ENCODE peak calls at places on chromosomes 7 and 10, in ten cellular contexts. O is stomach; M is SK-N-SH; F is GM23338; H is SJSA1; Z is endodermal cell; E is tibial nerve; N is CD8-positive, alpha-beta memory T cell; L is effector memory CD4-positive, alpha-beta T cell; Y is uterus. J is an unnamed sample.

GRCh38 chr10:14623931-14624330 is 150.8 kb downstream of the FAM107B start:
- DNase-seq in L (no peak), M (no peak), O (no peak), Y (no peak), E (no peak), Z (no peak), F (no peak), H (no peak), N (no peak), J (no peak)

GRCh38 chr7:22238354-22239311 is 118.3 kb downstream of the RAPGEF5 start:
- DNase-seq in O (no peak), L (no peak), H (no peak), Z (no peak), E (no peak), F (no peak), N (no peak), Y (no peak), M (no peak), J (no peak)

GRCh38 chr10:70296406-70296899 is 12.6 kb upstream of the NPFFR1 start:
- DNase-seq in Y (peak; percentile 91), F (no peak), O (peak; percentile 71), M (peak; percentile 80), N (no peak), E (peak; percentile 78), H (peak; percentile 72), Z (no peak), L (no peak), J (peak; percentile 91)

GRCh38 chr10:120607016-120607709 is 150.1 kb downstream of the PLPP4 start:
- DNase-seq in M (no peak), E (no peak), N (no peak), Z (no peak), F (no peak), L (no peak), O (no peak), H (no peak), Y (no peak), J (no peak)

GRCh38 chr10:16717617-16718395 is 99.4 kb downstream of the RSU1 start:
- DNase-seq in Y (no peak), N (no peak), O (no peak), H (no peak), M (no peak), F (no peak), E (no peak), Z (no peak), L (no peak), J (no peak)

GRCh38 chr10:78914502-78915330 is 154.1 kb upstream of the ZMIZ1 start:
- DNase-seq in N (no peak), M (no peak), F (no peak), O (peak; percentile 68), Y (peak; percentile 38), H (no peak), L (no peak), E (peak; percentile 27), Z (no peak), J (peak; percentile 43)

GRCh38 chr10:35369049-35369760 is 32.9 kb downstream of the CCNY start:
- DNase-seq in N (no peak), Y (no peak), M (no peak), H (no peak), F (no peak), O (no peak), Z (no peak), E (no peak), L (no peak), J (no peak)

GRCh38 chr7:50306491-50307367 is 2.2 kb downstream of the IKZF1 start:
- DNase-seq in Z (no peak), L (no peak), F (no peak), E (no peak), M (no peak), Y (no peak), H (no peak), O (no peak), N (no peak), J (no peak)

GRCh38 chr10:92690211-92691041 is 671 bp downstream of the HHEX start:
- DNase-seq in F (peak; percentile 52), O (peak; percentile 67), E (no peak), M (peak; percentile 59), H (peak; percentile 76), Y (peak; percentile 50), N (peak; percentile 59), Z (peak; percentile 80), L (peak; percentile 51), J (peak; percentile 52)

GRCh38 chr10:92688927-92689662 is 660 bp upstream of the HHEX start:
- DNase-seq in Z (peak; percentile 87), N (no peak), O (peak; percentile 43), Y (peak; percentile 19), H (peak; percentile 59), L (no peak), E (no peak), F (peak; percentile 70), M (peak; percentile 73), J (no peak)

GRCh38 chr10:92688573-92688926 is 1.2 kb upstream of the HHEX start:
- DNase-seq in H (no peak), E (no peak), O (no peak), Y (no peak), F (no peak), Z (no peak), N (no peak), L (no peak), M (no peak), J (no peak)

GRCh38 chr10:92691042-92691590 is 1.4 kb downstream of the HHEX start:
- DNase-seq in Y (no peak), L (no peak), Z (peak; percentile 67), O (no peak), M (no peak), N (no peak), H (no peak), F (peak; percentile 79), E (no peak), J (peak; percentile 32)

DNA sequence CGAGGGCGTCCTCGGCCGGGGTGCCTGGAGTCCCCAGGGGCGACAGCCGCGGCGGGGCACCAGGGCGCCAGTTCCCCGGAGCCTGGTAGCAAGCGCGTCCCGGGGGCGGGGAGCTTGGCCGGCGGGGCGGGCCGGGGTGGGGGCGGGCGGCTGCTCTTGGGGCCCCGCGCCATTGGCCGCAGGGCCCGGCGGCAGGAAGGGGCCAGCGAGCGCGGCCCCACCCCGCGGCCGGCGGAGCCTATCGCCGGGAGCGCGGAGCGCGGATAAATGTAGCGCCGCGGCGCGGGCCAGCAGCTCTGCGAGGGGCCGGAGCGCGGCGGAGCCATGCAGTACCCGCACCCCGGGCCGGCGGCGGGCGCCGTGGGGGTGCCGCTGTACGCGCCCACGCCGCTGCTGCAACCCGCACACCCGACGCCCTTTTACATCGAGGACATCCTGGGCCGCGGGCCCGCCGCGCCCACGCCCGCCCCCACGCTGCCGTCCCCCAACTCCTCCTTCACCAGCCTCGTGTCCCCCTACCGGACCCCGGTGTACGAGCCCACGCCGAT is at the start of gene HHEX:
- DNase-seq in O (peak; percentile 72), F (no peak), N (peak; percentile 44), E (no peak), H (peak; percentile 72), L (no peak), Y (no peak), M (peak; percentile 87), Z (peak; percentile 81), J (peak; percentile 61)
- H3K4me1 ChIP-seq in O (peaks cover 36% of the 10 kb centered on the region), F (peaks cover 31% of the 10 kb centered on the region), N (peaks cover 21% of the 10 kb centered on the region), E (peaks cover 3% of the 10 kb centered on the region), H (peaks cover 28% of the 10 kb centered on the region), L (peaks cover 24% of the 10 kb centered on the region), Y (no peaks in the 10 kb centered on the region), M (peaks cover 5% of the 10 kb centered on the region), Z (peaks cover 5% of the 10 kb centered on the region), J (peaks cover 34% of the 10 kb centered on the region)

DNA sequence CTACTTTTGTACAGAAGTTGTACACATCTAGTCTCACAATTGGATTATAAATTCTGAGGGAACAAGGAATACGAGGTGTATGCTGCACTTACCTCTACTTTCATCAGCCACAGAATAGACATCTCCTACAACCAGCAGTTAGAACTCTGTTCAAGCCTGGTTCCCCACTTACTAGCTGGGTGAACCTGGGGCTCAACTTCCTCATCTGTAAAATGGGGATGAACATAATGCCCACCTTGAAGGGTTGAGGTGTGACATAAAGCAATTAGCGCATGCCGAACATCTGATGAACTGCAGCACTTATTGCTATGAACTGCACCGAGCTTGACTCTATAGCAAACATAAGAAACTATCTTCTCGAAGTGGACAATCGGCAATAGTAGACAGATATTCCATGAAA is 25.3 kb downstream of the XPNPEP1 start:
- DNase-seq in E (no peak), L (no peak), Z (peak; percentile 12), H (no peak), N (no peak), Y (no peak), M (no peak), O (no peak), F (no peak), J (no peak)
- H3K4me1 ChIP-seq in E (peaks cover 39% of the 10 kb centered on the region), L (no peaks in the 10 kb centered on the region), Z (no peaks in the 10 kb centered on the region), H (peaks cover 43% of the 10 kb centered on the region), N (peaks cover 9% of the 10 kb centered on the region), Y (no peaks in the 10 kb centered on the region), M (peaks cover 17% of the 10 kb centered on the region), O (peaks cover 68% of the 10 kb centered on the region), F (no peaks in the 10 kb centered on the region), J (peaks cover 97% of the 10 kb centered on the region)

DNA sequence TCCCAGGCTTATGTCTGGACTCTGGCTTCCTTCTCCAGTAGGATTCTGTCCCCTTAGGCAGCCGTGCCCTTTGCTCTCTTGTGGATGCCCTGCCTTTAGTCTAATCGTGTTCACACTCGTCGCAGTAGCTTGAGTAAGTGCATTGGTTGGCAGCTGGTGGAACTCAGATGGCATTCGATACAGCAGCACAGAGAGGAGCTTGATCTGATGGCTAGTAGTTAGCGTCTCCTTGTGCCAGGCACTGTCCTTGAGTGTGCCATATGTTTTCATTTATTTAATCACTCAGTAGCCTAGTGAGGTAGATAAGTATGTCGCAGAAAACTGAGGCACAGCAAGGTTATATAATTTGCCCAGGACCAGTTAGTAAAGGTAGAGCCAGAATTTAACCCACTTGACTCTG is 18.2 kb upstream of the PARP12 start:
- DNase-seq in N (no peak), H (no peak), M (peak; percentile 82), L (no peak), Z (no peak), O (no peak), E (no peak), Y (no peak), F (no peak), J (no peak)
- H3K4me1 ChIP-seq in N (peaks cover 17% of the 10 kb centered on the region), H (no peaks in the 10 kb centered on the region), M (peaks cover 30% of the 10 kb centered on the region), L (no peaks in the 10 kb centered on the region), Z (no peaks in the 10 kb centered on the region), O (no peaks in the 10 kb centered on the region), E (no peaks in the 10 kb centered on the region), Y (no peaks in the 10 kb centered on the region), F (no peaks in the 10 kb centered on the region), J (peaks cover 12% of the 10 kb centered on the region)

DNA sequence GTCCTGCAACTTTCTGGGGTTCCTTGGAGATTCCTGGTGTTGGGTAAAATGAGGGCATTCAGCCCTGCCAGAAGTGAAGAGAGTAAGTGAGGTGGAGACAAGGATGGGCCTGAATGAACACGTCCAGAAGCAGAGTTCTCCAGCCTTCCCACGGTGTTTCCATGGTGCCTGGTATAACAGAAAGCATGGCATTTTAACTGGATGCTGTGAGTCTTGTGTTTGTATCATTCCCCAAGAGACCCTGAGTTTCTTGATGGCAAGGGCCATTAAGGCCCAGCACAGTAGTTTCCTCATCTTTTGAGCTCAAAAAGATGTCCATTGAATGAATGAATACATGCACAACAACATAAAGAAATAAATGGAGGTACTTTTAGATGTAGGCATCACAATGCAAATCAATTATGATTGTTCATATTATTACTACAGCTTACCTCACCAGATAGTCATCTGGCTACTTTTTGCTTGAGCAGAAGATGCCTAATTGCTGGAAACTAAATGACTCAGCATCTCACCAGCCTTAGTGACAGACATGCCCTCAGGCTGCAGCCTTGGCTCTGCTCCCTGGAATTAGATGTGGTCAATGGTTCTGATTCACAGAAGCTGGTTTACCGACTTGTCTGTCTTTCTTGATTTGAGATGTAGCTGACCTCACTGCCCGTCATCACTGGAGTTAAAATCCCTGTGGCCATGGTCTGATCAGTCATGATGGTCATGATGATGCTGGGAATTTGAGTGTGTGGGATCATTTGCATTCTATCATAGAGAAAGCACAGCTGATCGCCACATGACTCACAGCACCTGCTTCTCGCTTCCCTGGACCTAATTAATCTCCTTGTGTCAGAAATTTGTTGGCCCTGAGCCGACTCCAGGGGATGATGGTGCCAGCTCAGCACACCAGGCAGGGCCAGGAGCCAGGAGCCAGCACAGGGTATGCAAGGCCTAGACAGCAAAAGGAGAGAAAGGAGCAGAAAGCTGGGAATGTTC is 83.9 kb downstream of the CXCL12 start:
- DNase-seq in F (no peak), H (peak; percentile 60), M (peak; percentile 55), L (no peak), Y (no peak), O (peak; percentile 67), E (no peak), Z (no peak), N (no peak), J (peak; percentile 53)
- H3K4me1 ChIP-seq in F (peaks cover 26% of the 10 kb centered on the region), H (no peaks in the 10 kb centered on the region), M (peaks cover 26% of the 10 kb centered on the region), L (no peaks in the 10 kb centered on the region), Y (no peaks in the 10 kb centered on the region), O (no peaks in the 10 kb centered on the region), E (no peaks in the 10 kb centered on the region), Z (no peaks in the 10 kb centered on the region), N (no peaks in the 10 kb centered on the region), J (peaks cover 13% of the 10 kb centered on the region)

J was measured in left ventricle myocardium inferior.